ENCODE peak calls at places on chromosomes 4 and X, in six cellular contexts. One of them, this sample, is unnamed.

GRCh38 chr4:176380352-176381157 is 60.8 kb downstream of the SPCS3 start:
- DNase-seq in activated T-helper 1 cell treated with anti-CD3 and anti-CD28 coated beads, Interleukin-2, amount 50 U/mL, for 16 hours: no peak
- DNase-seq in Calu3: peak; percentile 0
- DNase-seq in omental fat pad: no peak
- DNase-seq in neural crest cell: no peak
- DNase-seq in BE2C: no peak
- DNase-seq in this sample: no peak

GRCh38 chr4:154998284-154998683 is 210.2 kb upstream of the NPY2R start:
- DNase-seq in activated T-helper 1 cell treated with anti-CD3 and anti-CD28 coated beads, Interleukin-2, amount 50 U/mL, for 16 hours: no peak
- DNase-seq in Calu3: no peak
- DNase-seq in omental fat pad: no peak
- DNase-seq in neural crest cell: no peak
- DNase-seq in BE2C: no peak
- DNase-seq in this sample: no peak

GRCh38 chrX:43813898-43814297 is 68.4 kb downstream of the MAOB start:
- DNase-seq in activated T-helper 1 cell treated with anti-CD3 and anti-CD28 coated beads, Interleukin-2, amount 50 U/mL, for 16 hours: no peak
- DNase-seq in Calu3: peak; percentile 40
- DNase-seq in omental fat pad: no peak
- DNase-seq in neural crest cell: peak; percentile 1
- DNase-seq in BE2C: peak; percentile 19
- DNase-seq in this sample: no peak

GRCh38 chrX:22662776-22663175 is 337.0 kb upstream of the DDX53 start:
- DNase-seq in activated T-helper 1 cell treated with anti-CD3 and anti-CD28 coated beads, Interleukin-2, amount 50 U/mL, for 16 hours: no peak
- DNase-seq in Calu3: no peak
- DNase-seq in omental fat pad: no peak
- DNase-seq in neural crest cell: no peak
- DNase-seq in BE2C: no peak
- DNase-seq in this sample: no peak

GRCh38 chrX:79415056-79415455 is 47.9 kb upstream of the ITM2A start:
- DNase-seq in activated T-helper 1 cell treated with anti-CD3 and anti-CD28 coated beads, Interleukin-2, amount 50 U/mL, for 16 hours: no peak
- DNase-seq in Calu3: no peak
- DNase-seq in omental fat pad: no peak
- DNase-seq in neural crest cell: no peak
- DNase-seq in BE2C: no peak
- DNase-seq in this sample: no peak

GRCh38 chrX:16466640-16467432 is 183.1 kb upstream of the S100G start:
- DNase-seq in activated T-helper 1 cell treated with anti-CD3 and anti-CD28 coated beads, Interleukin-2, amount 50 U/mL, for 16 hours: no peak
- DNase-seq in Calu3: peak; percentile 8
- DNase-seq in omental fat pad: no peak
- DNase-seq in neural crest cell: no peak
- DNase-seq in BE2C: no peak
- DNase-seq in this sample: peak; percentile 0

GRCh38 chrX:74579597-74580209 is 34.7 kb downstream of the RLIM start:
- DNase-seq in activated T-helper 1 cell treated with anti-CD3 and anti-CD28 coated beads, Interleukin-2, amount 50 U/mL, for 16 hours: no peak
- DNase-seq in Calu3: no peak
- DNase-seq in omental fat pad: no peak
- DNase-seq in neural crest cell: no peak
- DNase-seq in BE2C: no peak
- DNase-seq in this sample: no peak

GRCh38 chr4:7963691-7964090 is 24.0 kb upstream of the AFAP1 start:
- DNase-seq in activated T-helper 1 cell treated with anti-CD3 and anti-CD28 coated beads, Interleukin-2, amount 50 U/mL, for 16 hours: no peak
- DNase-seq in Calu3: no peak
- DNase-seq in omental fat pad: no peak
- DNase-seq in neural crest cell: no peak
- DNase-seq in BE2C: no peak
- DNase-seq in this sample: no peak

GRCh38 chr4:89196056-89196674 is 84.8 kb downstream of the TIGD2 start:
- DNase-seq in activated T-helper 1 cell treated with anti-CD3 and anti-CD28 coated beads, Interleukin-2, amount 50 U/mL, for 16 hours: no peak
- DNase-seq in Calu3: peak; percentile 1
- DNase-seq in omental fat pad: no peak
- DNase-seq in neural crest cell: no peak
- DNase-seq in BE2C: no peak
- DNase-seq in this sample: no peak

GRCh38 chr4:41657561-41657960 is 91.0 kb downstream of the PHOX2B start:
- DNase-seq in activated T-helper 1 cell treated with anti-CD3 and anti-CD28 coated beads, Interleukin-2, amount 50 U/mL, for 16 hours: no peak
- DNase-seq in Calu3: no peak
- DNase-seq in omental fat pad: no peak
- DNase-seq in neural crest cell: no peak
- DNase-seq in BE2C: no peak
- DNase-seq in this sample: no peak

GRCh38 chr4:73740353-73740778 is at the start of gene CXCL8:
- DNase-seq in activated T-helper 1 cell treated with anti-CD3 and anti-CD28 coated beads, Interleukin-2, amount 50 U/mL, for 16 hours: no peak
- DNase-seq in Calu3: peak; percentile 77
- DNase-seq in omental fat pad: no peak
- DNase-seq in neural crest cell: no peak
- DNase-seq in BE2C: no peak
- DNase-seq in this sample: peak; percentile 43

GRCh38 chr4:86935833-86936721 is 1.3 kb downstream of the AFF1 start:
- DNase-seq in activated T-helper 1 cell treated with anti-CD3 and anti-CD28 coated beads, Interleukin-2, amount 50 U/mL, for 16 hours: peak; percentile 61
- DNase-seq in Calu3: peak; percentile 57
- DNase-seq in omental fat pad: no peak
- DNase-seq in neural crest cell: no peak
- DNase-seq in BE2C: no peak
- DNase-seq in this sample: peak; percentile 82

GRCh38 chr4:93788712-93789111 is 39.8 kb upstream of the ATOH1 start:
- DNase-seq in activated T-helper 1 cell treated with anti-CD3 and anti-CD28 coated beads, Interleukin-2, amount 50 U/mL, for 16 hours: no peak
- DNase-seq in Calu3: no peak
- DNase-seq in omental fat pad: no peak
- DNase-seq in neural crest cell: no peak
- DNase-seq in BE2C: peak; percentile 14
- DNase-seq in this sample: peak; percentile 18

GRCh38 chr4:150368667-150369066 is 213.3 kb upstream of the MAB21L2 start:
- DNase-seq in activated T-helper 1 cell treated with anti-CD3 and anti-CD28 coated beads, Interleukin-2, amount 50 U/mL, for 16 hours: no peak
- DNase-seq in Calu3: no peak
- DNase-seq in omental fat pad: no peak
- DNase-seq in neural crest cell: no peak
- DNase-seq in BE2C: no peak
- DNase-seq in this sample: no peak

GRCh38 chrX:56468441-56468840 is 95.0 kb upstream of the UBQLN2 start:
- DNase-seq in activated T-helper 1 cell treated with anti-CD3 and anti-CD28 coated beads, Interleukin-2, amount 50 U/mL, for 16 hours: no peak
- DNase-seq in Calu3: no peak
- DNase-seq in omental fat pad: no peak
- DNase-seq in neural crest cell: no peak
- DNase-seq in BE2C: no peak
- DNase-seq in this sample: no peak

GRCh38 chr4:24330198-24330972 is 254.0 kb downstream of the DHX15 start:
- DNase-seq in activated T-helper 1 cell treated with anti-CD3 and anti-CD28 coated beads, Interleukin-2, amount 50 U/mL, for 16 hours: no peak
- DNase-seq in Calu3: no peak
- DNase-seq in omental fat pad: no peak
- DNase-seq in neural crest cell: no peak
- DNase-seq in BE2C: no peak
- DNase-seq in this sample: no peak

GRCh38 chrX:47068720-47069119 is 9.5 kb upstream of the RGN start:
- DNase-seq in activated T-helper 1 cell treated with anti-CD3 and anti-CD28 coated beads, Interleukin-2, amount 50 U/mL, for 16 hours: no peak
- DNase-seq in Calu3: no peak
- DNase-seq in omental fat pad: no peak
- DNase-seq in neural crest cell: no peak
- DNase-seq in BE2C: no peak
- DNase-seq in this sample: no peak

GRCh38 chrX:8319359-8319758 is 145.3 kb upstream of the VCX3B start:
- DNase-seq in activated T-helper 1 cell treated with anti-CD3 and anti-CD28 coated beads, Interleukin-2, amount 50 U/mL, for 16 hours: no peak
- DNase-seq in Calu3: no peak
- DNase-seq in omental fat pad: no peak
- DNase-seq in neural crest cell: no peak
- DNase-seq in BE2C: no peak
- DNase-seq in this sample: no peak

GRCh38 chr4:145756244-145756643 is 76.3 kb downstream of the C4orf51 start:
- DNase-seq in activated T-helper 1 cell treated with anti-CD3 and anti-CD28 coated beads, Interleukin-2, amount 50 U/mL, for 16 hours: no peak
- DNase-seq in Calu3: no peak
- DNase-seq in omental fat pad: no peak
- DNase-seq in neural crest cell: no peak
- DNase-seq in BE2C: no peak
- DNase-seq in this sample: no peak

GRCh38 chr4:8765084-8765483 is 106.6 kb downstream of the HMX1 start:
- DNase-seq in activated T-helper 1 cell treated with anti-CD3 and anti-CD28 coated beads, Interleukin-2, amount 50 U/mL, for 16 hours: no peak
- DNase-seq in Calu3: no peak
- DNase-seq in omental fat pad: no peak
- DNase-seq in neural crest cell: no peak
- DNase-seq in BE2C: peak; percentile 2
- DNase-seq in this sample: no peak

GRCh38 chr4:137994858-137995257 is 247.3 kb downstream of the SLC7A11 start:
- DNase-seq in activated T-helper 1 cell treated with anti-CD3 and anti-CD28 coated beads, Interleukin-2, amount 50 U/mL, for 16 hours: no peak
- DNase-seq in Calu3: no peak
- DNase-seq in omental fat pad: no peak
- DNase-seq in neural crest cell: no peak
- DNase-seq in BE2C: no peak
- DNase-seq in this sample: no peak

GRCh38 chr4:126106658-126107057 is 791.9 kb downstream of the FAT4 start:
- DNase-seq in activated T-helper 1 cell treated with anti-CD3 and anti-CD28 coated beads, Interleukin-2, amount 50 U/mL, for 16 hours: no peak
- DNase-seq in Calu3: no peak
- DNase-seq in omental fat pad: no peak
- DNase-seq in neural crest cell: no peak
- DNase-seq in BE2C: no peak
- DNase-seq in this sample: no peak

GRCh38 chrX:54909941-54910340 is 10.7 kb upstream of the TRO start:
- DNase-seq in activated T-helper 1 cell treated with anti-CD3 and anti-CD28 coated beads, Interleukin-2, amount 50 U/mL, for 16 hours: no peak
- DNase-seq in Calu3: no peak
- DNase-seq in omental fat pad: no peak
- DNase-seq in neural crest cell: no peak
- DNase-seq in BE2C: no peak
- DNase-seq in this sample: no peak

GRCh38 chr4:137967480-137968190 is 274.5 kb downstream of the SLC7A11 start:
- DNase-seq in activated T-helper 1 cell treated with anti-CD3 and anti-CD28 coated beads, Interleukin-2, amount 50 U/mL, for 16 hours: no peak
- DNase-seq in Calu3: no peak
- DNase-seq in omental fat pad: no peak
- DNase-seq in neural crest cell: no peak
- DNase-seq in BE2C: no peak
- DNase-seq in this sample: no peak

GRCh38 chrX:77426811-77427210 is 20.4 kb upstream of the FGF16 start:
- DNase-seq in activated T-helper 1 cell treated with anti-CD3 and anti-CD28 coated beads, Interleukin-2, amount 50 U/mL, for 16 hours: no peak
- DNase-seq in Calu3: no peak
- DNase-seq in omental fat pad: no peak
- DNase-seq in neural crest cell: no peak
- DNase-seq in BE2C: no peak
- DNase-seq in this sample: no peak

GRCh38 chrX:111124418-111124817 is 28.4 kb downstream of the PAK3 start:
- DNase-seq in activated T-helper 1 cell treated with anti-CD3 and anti-CD28 coated beads, Interleukin-2, amount 50 U/mL, for 16 hours: no peak
- DNase-seq in Calu3: no peak
- DNase-seq in omental fat pad: no peak
- DNase-seq in neural crest cell: no peak
- DNase-seq in BE2C: no peak
- DNase-seq in this sample: no peak

This sample was measured in SW 1271.